ENCODE peak calls at places on chromosomes 11 and 22, in eight cellular contexts. S is GM12878, B is adrenal gland, O is GM20000, N is HCT116, K is BJ, E is kidney epithelial cell, A is astrocyte of the cerebellum. T is an unnamed sample.

GRCh38 chr11:112453601-112454577 is 193.2 kb upstream of the PLET1 start:
- DNase-seq in S (no peak), O (peak), E (no peak), N (peak), B (peak), K (no peak), A (no peak), T (peak)

GRCh38 chr22:25232301-25232700 is 12.9 kb downstream of the CRYBB2 start:
- DNase-seq in S (no peak), N (no peak), O (no peak), B (no peak), A (no peak), E (no peak), K (no peak), T (peak)

GRCh38 chr11:81840375-81840774 is 893.3 kb downstream of the FAM181B start:
- DNase-seq in N (no peak), A (peak), O (no peak), K (no peak), S (no peak), E (no peak), B (no peak), T (peak)

GRCh38 chr11:111299111-111300026 is 1.0 kb downstream of the POU2AF3 start:
- DNase-seq in O (peak), N (no peak), E (no peak), K (no peak), S (no peak), B (peak), A (no peak), T (peak)

GRCh38 chr22:24996420-24996952 is 44.0 kb downstream of the KIAA1671 start:
- DNase-seq in O (no peak), K (no peak), S (no peak), E (no peak), N (peak), A (no peak), B (peak), T (peak)

GRCh38 chr22:43014876-43015676 is at the start of gene PACSIN2:
- DNase-seq in A (peak), E (no peak), N (peak), K (peak), B (peak), O (peak), S (peak), T (peak)

GRCh38 chr11:26194871-26195270 is 137.1 kb upstream of the ANO3 start:
- DNase-seq in B (no peak), E (no peak), O (no peak), S (no peak), A (no peak), K (no peak), N (no peak), T (no peak)

GRCh38 chr22:23013612-23014011 is 56.7 kb upstream of the GNAZ start:
- DNase-seq in E (no peak), B (no peak), O (no peak), A (no peak), K (no peak), N (no peak), S (no peak), T (no peak)

GRCh38 chr22:21076907-21077625 is 31.3 kb downstream of the LRRC74B start:
- DNase-seq in A (no peak), O (no peak), K (no peak), N (no peak), E (no peak), S (no peak), B (no peak), T (no peak)

DNA sequence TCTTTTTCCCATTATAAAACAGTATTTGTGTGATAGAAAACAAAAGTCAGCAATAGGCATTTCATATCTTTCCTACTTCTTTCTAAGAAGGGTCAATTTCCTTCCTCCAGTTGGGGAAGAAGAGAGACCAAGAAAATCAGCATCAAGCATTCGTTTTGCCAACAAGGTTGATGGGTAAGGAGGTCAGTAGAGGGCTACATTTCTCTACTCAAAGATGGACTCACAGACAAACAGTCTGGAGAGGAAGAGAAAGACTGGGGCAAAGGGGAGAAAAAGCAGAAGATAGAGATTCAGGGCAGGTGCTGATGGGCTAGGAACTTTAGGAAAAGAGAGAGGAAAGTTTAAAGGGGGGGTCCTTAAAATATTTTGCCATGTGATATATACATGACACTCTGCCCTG is 8.6 kb upstream of the MTNR1B start:
- DNase-seq in E (no peak), N (no peak), S (no peak), O (no peak), K (no peak), B (no peak), A (no peak), T (peak)
- TF ChIP-seq CTCF in E (no peak), N (no peak), S (no peak), O (no peak), K (peak), B (no peak), A (no peak), T (peak)

GRCh38 chr11:119365071-119365591 is 16.4 kb downstream of the USP2 start:
- DNase-seq in O (no peak), E (no peak), B (no peak), K (no peak), S (no peak), N (no peak), A (no peak), T (peak)
- TF ChIP-seq CTCF in O (no peak), E (no peak), B (no peak), K (no peak), S (no peak), N (no peak), A (no peak), T (no peak)

GRCh38 chr11:121534131-121535093 is 81.6 kb upstream of the SORL1-AS1 start:
- DNase-seq in K (no peak), N (no peak), O (no peak), A (no peak), S (no peak), E (no peak), B (no peak), T (peak)
- TF ChIP-seq CTCF in K (peak), N (no peak), O (no peak), A (peak), S (no peak), E (peak), B (no peak), T (peak)

DNA sequence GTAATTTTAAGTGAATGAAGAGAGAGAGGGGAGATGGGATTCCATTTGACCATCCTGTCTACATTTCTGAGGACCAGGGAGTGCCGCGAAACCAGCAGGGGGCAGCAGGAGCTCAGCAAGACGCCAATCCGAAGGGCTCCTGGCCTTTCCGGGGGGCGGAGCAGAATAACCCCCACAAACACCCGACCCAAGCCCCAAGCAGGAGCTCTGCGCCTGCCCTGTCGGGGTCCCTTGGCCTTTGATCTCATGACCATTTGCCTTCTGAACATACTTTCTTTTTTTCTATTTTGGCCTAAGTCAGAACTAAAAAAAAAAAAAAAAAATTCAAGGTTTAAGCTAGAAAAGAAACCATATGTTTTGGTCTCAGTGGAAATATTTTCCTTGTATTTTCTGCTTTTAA is 21.9 kb upstream of the SCN2B start:
- DNase-seq in S (no peak), E (no peak), N (peak), A (no peak), K (no peak), O (peak), B (peak), T (peak)
- TF ChIP-seq CTCF in S (peak), E (peak), N (peak), A (peak), K (peak), O (peak), B (peak), T (peak)

DNA sequence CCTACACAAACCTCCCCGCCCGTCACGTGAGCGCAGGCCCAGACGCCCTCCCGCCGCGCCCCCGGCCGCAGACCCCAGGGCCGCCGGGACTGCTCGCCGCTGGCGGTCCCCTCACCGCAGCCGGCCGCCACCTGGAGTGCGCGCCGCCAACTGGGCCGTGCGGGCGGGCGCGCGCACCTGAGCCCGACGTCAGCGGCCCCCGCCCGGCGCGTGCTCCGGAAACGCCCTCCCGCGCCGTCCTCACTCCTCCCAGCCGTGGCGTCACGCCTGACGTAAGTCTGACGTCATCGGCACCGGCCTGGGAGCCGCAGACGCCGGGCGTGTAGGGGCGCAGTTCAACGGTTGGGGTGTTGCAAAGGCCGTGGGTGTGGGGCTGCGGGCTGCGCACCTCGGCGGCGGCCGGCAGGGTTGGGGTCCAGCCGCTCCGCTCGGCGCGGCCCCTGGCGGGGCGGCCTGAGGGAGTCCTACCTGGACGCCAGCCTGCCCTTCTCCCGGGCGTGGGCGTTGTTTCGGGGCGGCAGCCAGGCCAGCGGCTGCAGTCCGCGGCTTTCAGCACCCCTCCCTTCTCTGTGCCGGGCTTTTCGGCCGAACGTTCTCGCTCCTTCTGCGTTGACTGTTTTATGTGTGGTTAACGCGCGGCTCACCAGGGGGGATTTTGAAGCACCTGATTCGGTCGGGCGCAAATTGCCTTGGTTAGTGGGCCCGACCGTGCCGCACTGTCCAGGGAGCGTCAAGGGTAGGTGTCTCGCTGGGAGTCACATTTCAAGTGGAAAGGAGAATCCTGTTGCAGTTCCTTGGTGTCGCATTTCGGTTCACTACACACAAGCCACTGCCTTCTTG is at the start of gene JOSD1:
- DNase-seq in A (peak), S (peak), K (no peak), E (peak), O (peak), B (peak), N (peak), T (peak)
- TF ChIP-seq CTCF in A (no peak), S (no peak), K (no peak), E (no peak), O (no peak), B (peak), N (no peak), T (no peak)